ENCODE peak calls at places on chromosomes 3 and 15, in seven cellular contexts. V is fibroblast of lung, C is suprapubic skin, W is OCI-LY7, K is PC-3, N is MCF 10A, O is Panc1. H is an unnamed sample.
A peak's percentile ranks its signal among the peaks of the same experiment; 100 is the strongest.

GRCh38 chr15:32649336-32649735 is 7.8 kb downstream of the SCG5 start:
- DNase-seq in V (no peak), C (no peak), W (no peak), K (peak; percentile 46), N (no peak), O (no peak), H (no peak)

GRCh38 chr3:65979152-65979551 is 59.6 kb downstream of the MAGI1 start:
- DNase-seq in V (peak; percentile 87), C (no peak), W (no peak), K (no peak), N (no peak), O (no peak), H (no peak)

GRCh38 chr3:175606650-175607318 is 747.6 kb downstream of the NAALADL2 start:
- DNase-seq in V (peak; percentile 30), C (no peak), W (no peak), K (peak; percentile 60), N (peak; percentile 9), O (no peak), H (no peak)

GRCh38 chr3:141308588-141309218 is 59.6 kb upstream of the ZBTB38 start:
- DNase-seq in V (peak; percentile 44), C (no peak), W (no peak), K (peak; percentile 61), N (peak; percentile 86), O (no peak), H (no peak)

GRCh38 chr15:37245358-37245757 is 145.0 kb upstream of the MEIS2 start:
- DNase-seq in V (no peak), C (no peak), W (no peak), K (no peak), N (no peak), O (no peak), H (no peak)

GRCh38 chr3:155382396-155383042 is 89.0 kb upstream of the STRIT1 start:
- DNase-seq in V (peak; percentile 51), C (no peak), W (peak; percentile 53), K (peak; percentile 91), N (peak; percentile 82), O (peak; percentile 27), H (peak; percentile 23)

GRCh38 chr15:88769161-88769971 is 33.9 kb upstream of the ACAN start:
- DNase-seq in V (peak; percentile 32), C (no peak), W (no peak), K (no peak), N (no peak), O (no peak), H (no peak)

GRCh38 chr15:75123395-75123794 is 78.3 kb upstream of the C15orf39 start:
- DNase-seq in V (peak; percentile 85), C (no peak), W (no peak), K (peak; percentile 83), N (peak; percentile 40), O (no peak), H (no peak)

GRCh38 chr3:128489860-128490649 is 2.9 kb downstream of the GATA2 start:
- DNase-seq in V (peak; percentile 56), C (peak; percentile 61), W (no peak), K (peak; percentile 65), N (no peak), O (no peak), H (no peak)

GRCh38 chr3:125292015-125292414 is 79.5 kb upstream of the SLC12A8 start:
- DNase-seq in V (peak; percentile 11), C (no peak), W (no peak), K (no peak), N (no peak), O (no peak), H (no peak)

GRCh38 chr3:188218571-188218970 is 64.6 kb downstream of the LPP start:
- DNase-seq in V (no peak), C (no peak), W (no peak), K (no peak), N (no peak), O (no peak), H (no peak)

GRCh38 chr3:11624704-11625375 is 18.9 kb downstream of the VGLL4 start:
- DNase-seq in V (no peak), C (no peak), W (no peak), K (no peak), N (no peak), O (no peak), H (no peak)

GRCh38 chr3:15292765-15293522 is 39.4 kb downstream of the SH3BP5 start:
- DNase-seq in V (peak; percentile 50), C (no peak), W (no peak), K (no peak), N (peak; percentile 43), O (no peak), H (no peak)

GRCh38 chr3:94101860-94102259 is 39.0 kb downstream of the NSUN3 start:
- DNase-seq in V (peak; percentile 10), C (no peak), W (peak; percentile 6), K (peak; percentile 58), N (peak; percentile 18), O (peak; percentile 2), H (no peak)

GRCh38 chr3:179768080-179768479 is 115.2 kb downstream of the USP13 start:
- DNase-seq in V (peak; percentile 75), C (no peak), W (no peak), K (peak; percentile 90), N (peak; percentile 69), O (no peak), H (no peak)

GRCh38 chr3:425094-425493 is 228.5 kb downstream of the CHL1 start:
- DNase-seq in V (no peak), C (no peak), W (no peak), K (no peak), N (no peak), O (no peak), H (no peak)

GRCh38 chr3:185926445-185926844 is 11.4 kb downstream of the TRA2B start:
- DNase-seq in V (no peak), C (no peak), W (no peak), K (no peak), N (no peak), O (no peak), H (no peak)

GRCh38 chr3:189529468-189529867 is 101.7 kb upstream of the TP63 start:
- DNase-seq in V (no peak), C (no peak), W (no peak), K (no peak), N (no peak), O (no peak), H (no peak)

GRCh38 chr3:142154186-142154585 is 4.8 kb upstream of the TFDP2 start:
- DNase-seq in V (no peak), C (no peak), W (no peak), K (no peak), N (no peak), O (no peak), H (no peak)

GRCh38 chr3:38587548-38588131 is 61.8 kb downstream of the SCN5A start:
- DNase-seq in V (no peak), C (no peak), W (no peak), K (no peak), N (no peak), O (no peak), H (no peak)

GRCh38 chr3:139434764-139435291 is 41.5 kb downstream of the RBP2 start:
- DNase-seq in V (no peak), C (no peak), W (no peak), K (peak; percentile 10), N (peak; percentile 84), O (no peak), H (no peak)

GRCh38 chr15:22891426-22892210 is 53.2 kb downstream of the NIPA2 start:
- DNase-seq in V (no peak), C (no peak), W (no peak), K (no peak), N (no peak), O (no peak), H (no peak)
- TF ChIP-seq CTCF in V (no peak), C (no peak), W (no peak), K (no peak), N (no peak), O (no peak), H (no peak)

GRCh38 chr3:136861890-136862610 is at the start of gene NCK1:
- DNase-seq in V (peak; percentile 99), C (peak; percentile 100), W (peak; percentile 98), K (peak; percentile 93), N (peak; percentile 98), O (peak; percentile 85), H (peak; percentile 97)
- TF ChIP-seq CTCF in V (no peak), C (no peak), W (peak; percentile 63), K (peak; percentile 12), N (no peak), O (no peak), H (peak; percentile 11)

GRCh38 chr3:119205209-119205608 is 31.8 kb downstream of the UPK1B start:
- DNase-seq in V (no peak), C (no peak), W (no peak), K (no peak), N (no peak), O (no peak), H (no peak)
- TF ChIP-seq CTCF in V (no peak), C (no peak), W (no peak), K (no peak), N (no peak), O (no peak), H (no peak)

DNA sequence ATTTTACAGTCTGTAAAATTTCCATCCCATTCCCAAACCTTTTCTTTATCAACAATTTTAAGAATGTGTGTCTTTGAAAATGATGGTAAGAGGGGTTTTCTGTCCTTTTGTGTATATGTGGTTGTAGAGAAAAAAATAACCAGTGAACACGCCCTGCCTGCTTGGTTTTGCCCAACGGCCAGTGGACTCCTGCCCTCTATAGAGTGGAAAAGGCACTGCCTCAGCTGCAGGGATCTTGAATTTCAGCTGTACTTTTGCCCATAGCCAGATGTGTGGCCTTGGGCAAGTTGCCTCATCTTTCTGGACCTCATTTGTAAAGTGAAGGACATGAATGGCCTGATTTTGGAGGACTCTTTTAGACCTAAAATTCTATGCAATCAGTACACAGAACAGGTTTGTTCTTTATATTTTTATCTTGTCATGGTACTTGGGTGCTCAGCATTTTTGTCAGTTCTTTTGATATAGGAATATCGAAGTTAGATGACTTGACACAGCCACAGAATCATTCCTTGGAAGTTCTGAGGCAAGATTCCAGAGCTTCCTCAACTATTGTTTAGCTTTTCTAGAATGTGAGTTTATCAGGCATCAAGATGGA is 81.0 kb downstream of the CLDN11 start:
- DNase-seq in V (peak; percentile 40), C (no peak), W (peak; percentile 25), K (peak; percentile 60), N (peak; percentile 69), O (no peak), H (peak; percentile 35)
- TF ChIP-seq CTCF in V (peak; percentile 62), C (no peak), W (peak; percentile 66), K (peak; percentile 76), N (peak; percentile 62), O (peak; percentile 81), H (peak; percentile 51)

GRCh38 chr3:23497156-23497555 is 294.0 kb downstream of the UBE2E2 start:
- DNase-seq in V (no peak), C (no peak), W (no peak), K (no peak), N (no peak), O (no peak), H (no peak)
- TF ChIP-seq CTCF in V (no peak), C (no peak), W (no peak), K (no peak), N (no peak), O (no peak), H (no peak)